ENCODE peak calls at places on chromosomes 6 and 20, in six cellular contexts. One of them, this sample, is unnamed.

GRCh38 chr20:6783752-6784725 is 16.6 kb downstream of the BMP2 start:
- DNase-seq in H54: no peak
- DNase-seq in activated T-cell treated with anti-CD3 and anti-CD28 coated beads, Interleukin-2, amount 50 U/mL, for 72 hours: no peak
- DNase-seq in substantia nigra: no peak
- DNase-seq in SJCRH30: no peak
- DNase-seq in mucosa of descending colon: no peak
- DNase-seq in this sample: no peak

GRCh38 chr6:166005846-166006592 is 161.6 kb downstream of the TBXT start:
- DNase-seq in activated T-cell treated with anti-CD3 and anti-CD28 coated beads, Interleukin-2, amount 50 U/mL, for 72 hours: no peak
- DNase-seq in H54: no peak
- DNase-seq in SJCRH30: peak; percentile 67
- DNase-seq in mucosa of descending colon: no peak
- DNase-seq in substantia nigra: peak; percentile 33
- DNase-seq in this sample: no peak

GRCh38 chr20:1844723-1845523 is 50.3 kb upstream of the SIRPA start:
- DNase-seq in substantia nigra: peak; percentile 25
- DNase-seq in H54: no peak
- DNase-seq in SJCRH30: no peak
- DNase-seq in activated T-cell treated with anti-CD3 and anti-CD28 coated beads, Interleukin-2, amount 50 U/mL, for 72 hours: peak; percentile 73
- DNase-seq in mucosa of descending colon: no peak
- DNase-seq in this sample: peak; percentile 89

GRCh38 chr20:5535211-5535756 is 214.9 kb upstream of the SHLD1 start:
- DNase-seq in H54: no peak
- DNase-seq in SJCRH30: no peak
- DNase-seq in mucosa of descending colon: no peak
- DNase-seq in activated T-cell treated with anti-CD3 and anti-CD28 coated beads, Interleukin-2, amount 50 U/mL, for 72 hours: no peak
- DNase-seq in substantia nigra: no peak
- DNase-seq in this sample: no peak

GRCh38 chr20:15297059-15297875 is 959.9 kb upstream of the FLRT3 start:
- DNase-seq in H54: no peak
- DNase-seq in substantia nigra: no peak
- DNase-seq in mucosa of descending colon: no peak
- DNase-seq in SJCRH30: no peak
- DNase-seq in activated T-cell treated with anti-CD3 and anti-CD28 coated beads, Interleukin-2, amount 50 U/mL, for 72 hours: no peak
- DNase-seq in this sample: no peak

GRCh38 chr6:26065952-26066380 is 21.3 kb upstream of the HFE start:
- DNase-seq in activated T-cell treated with anti-CD3 and anti-CD28 coated beads, Interleukin-2, amount 50 U/mL, for 72 hours: peak; percentile 63
- DNase-seq in mucosa of descending colon: no peak
- DNase-seq in H54: no peak
- DNase-seq in SJCRH30: peak; percentile 78
- DNase-seq in substantia nigra: no peak
- DNase-seq in this sample: peak; percentile 74

GRCh38 chr6:152184573-152185157 is 377.2 kb downstream of the ESR1 start:
- DNase-seq in activated T-cell treated with anti-CD3 and anti-CD28 coated beads, Interleukin-2, amount 50 U/mL, for 72 hours: no peak
- DNase-seq in mucosa of descending colon: no peak
- DNase-seq in substantia nigra: no peak
- DNase-seq in SJCRH30: no peak
- DNase-seq in H54: no peak
- DNase-seq in this sample: no peak

GRCh38 chr6:110493253-110493800 is 16.9 kb upstream of the SLC22A16 start:
- DNase-seq in substantia nigra: no peak
- DNase-seq in H54: no peak
- DNase-seq in mucosa of descending colon: no peak
- DNase-seq in SJCRH30: peak; percentile 59
- DNase-seq in activated T-cell treated with anti-CD3 and anti-CD28 coated beads, Interleukin-2, amount 50 U/mL, for 72 hours: no peak
- DNase-seq in this sample: no peak

GRCh38 chr20:8242066-8242465 is 110.0 kb downstream of the PLCB1 start:
- DNase-seq in mucosa of descending colon: no peak
- DNase-seq in activated T-cell treated with anti-CD3 and anti-CD28 coated beads, Interleukin-2, amount 50 U/mL, for 72 hours: no peak
- DNase-seq in H54: no peak
- DNase-seq in substantia nigra: no peak
- DNase-seq in SJCRH30: no peak
- DNase-seq in this sample: no peak

GRCh38 chr6:71621918-71622519 is 264.3 kb upstream of the RIMS1 start:
- DNase-seq in activated T-cell treated with anti-CD3 and anti-CD28 coated beads, Interleukin-2, amount 50 U/mL, for 72 hours: no peak
- DNase-seq in substantia nigra: no peak
- DNase-seq in H54: no peak
- DNase-seq in mucosa of descending colon: no peak
- DNase-seq in SJCRH30: peak; percentile 49
- DNase-seq in this sample: no peak

GRCh38 chr6:15296735-15297134 is 50.9 kb downstream of the JARID2 start:
- DNase-seq in activated T-cell treated with anti-CD3 and anti-CD28 coated beads, Interleukin-2, amount 50 U/mL, for 72 hours: peak; percentile 34
- DNase-seq in mucosa of descending colon: no peak
- DNase-seq in H54: no peak
- DNase-seq in substantia nigra: no peak
- DNase-seq in SJCRH30: no peak
- DNase-seq in this sample: peak; percentile 40

GRCh38 chr20:10553326-10553984 is 118.3 kb downstream of the SLX4IP start:
- DNase-seq in activated T-cell treated with anti-CD3 and anti-CD28 coated beads, Interleukin-2, amount 50 U/mL, for 72 hours: peak; percentile 50
- DNase-seq in H54: no peak
- DNase-seq in mucosa of descending colon: no peak
- DNase-seq in substantia nigra: peak; percentile 47
- DNase-seq in SJCRH30: peak; percentile 79
- DNase-seq in this sample: peak; percentile 26

GRCh38 chr20:49593441-49594142 is 25.7 kb upstream of the PTGIS start:
- DNase-seq in SJCRH30: no peak
- DNase-seq in activated T-cell treated with anti-CD3 and anti-CD28 coated beads, Interleukin-2, amount 50 U/mL, for 72 hours: peak; percentile 64
- DNase-seq in H54: no peak
- DNase-seq in mucosa of descending colon: no peak
- DNase-seq in substantia nigra: no peak
- DNase-seq in this sample: no peak

GRCh38 chr20:24722586-24722985 is 226.5 kb upstream of the CST7 start:
- DNase-seq in substantia nigra: no peak
- DNase-seq in H54: no peak
- DNase-seq in SJCRH30: no peak
- DNase-seq in mucosa of descending colon: no peak
- DNase-seq in activated T-cell treated with anti-CD3 and anti-CD28 coated beads, Interleukin-2, amount 50 U/mL, for 72 hours: no peak
- DNase-seq in this sample: no peak

GRCh38 chr6:158039571-158040050 is 57.9 kb downstream of the SYNJ2 start:
- DNase-seq in mucosa of descending colon: peak; percentile 58
- DNase-seq in H54: no peak
- DNase-seq in SJCRH30: no peak
- DNase-seq in substantia nigra: peak; percentile 43
- DNase-seq in activated T-cell treated with anti-CD3 and anti-CD28 coated beads, Interleukin-2, amount 50 U/mL, for 72 hours: peak; percentile 56
- DNase-seq in this sample: no peak

GRCh38 chr6:111602481-111603404 is 2.9 kb downstream of the TRAF3IP2 start:
- DNase-seq in mucosa of descending colon: no peak
- DNase-seq in H54: no peak
- DNase-seq in activated T-cell treated with anti-CD3 and anti-CD28 coated beads, Interleukin-2, amount 50 U/mL, for 72 hours: no peak
- DNase-seq in SJCRH30: peak; percentile 53
- DNase-seq in substantia nigra: no peak
- DNase-seq in this sample: no peak

GRCh38 chr6:123997223-123997622 is 193.6 kb downstream of the NKAIN2 start:
- DNase-seq in mucosa of descending colon: no peak
- DNase-seq in H54: no peak
- DNase-seq in SJCRH30: peak; percentile 63
- DNase-seq in activated T-cell treated with anti-CD3 and anti-CD28 coated beads, Interleukin-2, amount 50 U/mL, for 72 hours: no peak
- DNase-seq in substantia nigra: no peak
- DNase-seq in this sample: no peak

GRCh38 chr6:73565767-73566485 is 45.1 kb upstream of the EEF1A1 start:
- DNase-seq in mucosa of descending colon: no peak
- DNase-seq in activated T-cell treated with anti-CD3 and anti-CD28 coated beads, Interleukin-2, amount 50 U/mL, for 72 hours: no peak
- DNase-seq in SJCRH30: peak; percentile 29
- DNase-seq in substantia nigra: no peak
- DNase-seq in H54: peak; percentile 28
- DNase-seq in this sample: no peak

GRCh38 chr20:58697867-58698703 is 5.5 kb downstream of the NPEPL1 start:
- DNase-seq in substantia nigra: no peak
- DNase-seq in activated T-cell treated with anti-CD3 and anti-CD28 coated beads, Interleukin-2, amount 50 U/mL, for 72 hours: no peak
- DNase-seq in H54: no peak
- DNase-seq in SJCRH30: no peak
- DNase-seq in mucosa of descending colon: no peak
- DNase-seq in this sample: no peak

GRCh38 chr20:59077705-59078104 is 35.1 kb upstream of the PRELID3B start:
- DNase-seq in H54: no peak
- DNase-seq in substantia nigra: no peak
- DNase-seq in SJCRH30: no peak
- DNase-seq in activated T-cell treated with anti-CD3 and anti-CD28 coated beads, Interleukin-2, amount 50 U/mL, for 72 hours: no peak
- DNase-seq in mucosa of descending colon: no peak
- DNase-seq in this sample: no peak

GRCh38 chr6:153957409-153957808 is 81.6 kb upstream of the OPRM1 start:
- DNase-seq in H54: no peak
- DNase-seq in mucosa of descending colon: no peak
- DNase-seq in SJCRH30: no peak
- DNase-seq in activated T-cell treated with anti-CD3 and anti-CD28 coated beads, Interleukin-2, amount 50 U/mL, for 72 hours: no peak
- DNase-seq in substantia nigra: no peak
- DNase-seq in this sample: no peak

GRCh38 chr6:168616807-168617756 is 176.1 kb downstream of the SMOC2 start:
- DNase-seq in activated T-cell treated with anti-CD3 and anti-CD28 coated beads, Interleukin-2, amount 50 U/mL, for 72 hours: no peak
- DNase-seq in substantia nigra: peak; percentile 24
- DNase-seq in SJCRH30: no peak
- DNase-seq in H54: no peak
- DNase-seq in mucosa of descending colon: no peak
- DNase-seq in this sample: no peak

GRCh38 chr6:11272491-11273192 is 40.2 kb upstream of the NEDD9 start:
- DNase-seq in H54: no peak
- DNase-seq in mucosa of descending colon: no peak
- DNase-seq in SJCRH30: peak; percentile 22
- DNase-seq in activated T-cell treated with anti-CD3 and anti-CD28 coated beads, Interleukin-2, amount 50 U/mL, for 72 hours: no peak
- DNase-seq in substantia nigra: no peak
- DNase-seq in this sample: no peak

GRCh38 chr20:46702447-46703203 is 6.8 kb upstream of the SLC2A10 start:
- DNase-seq in SJCRH30: peak; percentile 59
- DNase-seq in mucosa of descending colon: no peak
- DNase-seq in H54: no peak
- DNase-seq in substantia nigra: no peak
- DNase-seq in activated T-cell treated with anti-CD3 and anti-CD28 coated beads, Interleukin-2, amount 50 U/mL, for 72 hours: no peak
- DNase-seq in this sample: no peak

GRCh38 chr6:63449714-63450113 is 122.6 kb upstream of the LOC128125822 start:
- DNase-seq in activated T-cell treated with anti-CD3 and anti-CD28 coated beads, Interleukin-2, amount 50 U/mL, for 72 hours: no peak
- DNase-seq in mucosa of descending colon: no peak
- DNase-seq in H54: no peak
- DNase-seq in substantia nigra: no peak
- DNase-seq in SJCRH30: no peak
- DNase-seq in this sample: no peak

GRCh38 chr20:32031007-32031958 is 20.8 kb upstream of the HCK start:
- DNase-seq in mucosa of descending colon: peak; percentile 75
- DNase-seq in activated T-cell treated with anti-CD3 and anti-CD28 coated beads, Interleukin-2, amount 50 U/mL, for 72 hours: peak; percentile 61
- DNase-seq in SJCRH30: peak; percentile 94
- DNase-seq in H54: peak; percentile 92
- DNase-seq in substantia nigra: peak; percentile 52
- DNase-seq in this sample: peak; percentile 64

GRCh38 chr6:43505718-43506117 is 4.4 kb downstream of the LRRC73 start:
- DNase-seq in SJCRH30: peak; percentile 24
- DNase-seq in activated T-cell treated with anti-CD3 and anti-CD28 coated beads, Interleukin-2, amount 50 U/mL, for 72 hours: no peak
- DNase-seq in mucosa of descending colon: no peak
- DNase-seq in H54: no peak
- DNase-seq in substantia nigra: no peak
- DNase-seq in this sample: no peak

GRCh38 chr6:82178084-82178758 is 69.3 kb downstream of the IBTK start:
- DNase-seq in mucosa of descending colon: no peak
- DNase-seq in SJCRH30: peak; percentile 24
- DNase-seq in H54: no peak
- DNase-seq in substantia nigra: no peak
- DNase-seq in activated T-cell treated with anti-CD3 and anti-CD28 coated beads, Interleukin-2, amount 50 U/mL, for 72 hours: no peak
- DNase-seq in this sample: no peak

GRCh38 chr20:56515657-56516381 is 8.7 kb upstream of the FAM209A start:
- DNase-seq in activated T-cell treated with anti-CD3 and anti-CD28 coated beads, Interleukin-2, amount 50 U/mL, for 72 hours: no peak
- DNase-seq in mucosa of descending colon: no peak
- DNase-seq in substantia nigra: no peak
- DNase-seq in H54: no peak
- DNase-seq in SJCRH30: peak; percentile 56
- DNase-seq in this sample: no peak

GRCh38 chr20:9103955-9104354 is 35.1 kb downstream of the PLCB4 start:
- DNase-seq in mucosa of descending colon: no peak
- DNase-seq in activated T-cell treated with anti-CD3 and anti-CD28 coated beads, Interleukin-2, amount 50 U/mL, for 72 hours: no peak
- DNase-seq in SJCRH30: no peak
- DNase-seq in substantia nigra: no peak
- DNase-seq in H54: peak; percentile 7
- DNase-seq in this sample: no peak

GRCh38 chr6:122778961-122779671 is 400 bp upstream of the FABP7 start:
- DNase-seq in mucosa of descending colon: no peak
- DNase-seq in SJCRH30: peak; percentile 21
- DNase-seq in activated T-cell treated with anti-CD3 and anti-CD28 coated beads, Interleukin-2, amount 50 U/mL, for 72 hours: no peak
- DNase-seq in H54: no peak
- DNase-seq in substantia nigra: peak; percentile 10
- DNase-seq in this sample: no peak

GRCh38 chr20:37282558-37282957 is 6.9 kb upstream of the MANBAL start:
- DNase-seq in SJCRH30: no peak
- DNase-seq in H54: no peak
- DNase-seq in substantia nigra: no peak
- DNase-seq in mucosa of descending colon: no peak
- DNase-seq in activated T-cell treated with anti-CD3 and anti-CD28 coated beads, Interleukin-2, amount 50 U/mL, for 72 hours: no peak
- DNase-seq in this sample: no peak

GRCh38 chr6:45998524-45998923 is 17.1 kb downstream of the CLIC5 start:
- DNase-seq in H54: no peak
- DNase-seq in substantia nigra: no peak
- DNase-seq in activated T-cell treated with anti-CD3 and anti-CD28 coated beads, Interleukin-2, amount 50 U/mL, for 72 hours: no peak
- DNase-seq in SJCRH30: peak; percentile 19
- DNase-seq in mucosa of descending colon: no peak
- DNase-seq in this sample: no peak

GRCh38 chr6:155498370-155498769 is 42.7 kb upstream of the NOX3 start:
- DNase-seq in substantia nigra: no peak
- DNase-seq in mucosa of descending colon: no peak
- DNase-seq in activated T-cell treated with anti-CD3 and anti-CD28 coated beads, Interleukin-2, amount 50 U/mL, for 72 hours: no peak
- DNase-seq in H54: no peak
- DNase-seq in SJCRH30: no peak
- DNase-seq in this sample: no peak

GRCh38 chr6:55601120-55601519 is 22.1 kb upstream of the HMGCLL1 start:
- DNase-seq in H54: no peak
- DNase-seq in activated T-cell treated with anti-CD3 and anti-CD28 coated beads, Interleukin-2, amount 50 U/mL, for 72 hours: no peak
- DNase-seq in SJCRH30: no peak
- DNase-seq in mucosa of descending colon: no peak
- DNase-seq in substantia nigra: no peak
- DNase-seq in this sample: no peak

GRCh38 chr6:139277161-139277560 is 14.6 kb downstream of the TXLNB start:
- DNase-seq in mucosa of descending colon: no peak
- DNase-seq in SJCRH30: no peak
- DNase-seq in substantia nigra: no peak
- DNase-seq in H54: no peak
- DNase-seq in activated T-cell treated with anti-CD3 and anti-CD28 coated beads, Interleukin-2, amount 50 U/mL, for 72 hours: no peak
- DNase-seq in this sample: no peak

GRCh38 chr6:28212510-28213212 is 12.4 kb upstream of the ZSCAN9 start:
- DNase-seq in activated T-cell treated with anti-CD3 and anti-CD28 coated beads, Interleukin-2, amount 50 U/mL, for 72 hours: peak; percentile 62
- DNase-seq in SJCRH30: peak; percentile 90
- DNase-seq in mucosa of descending colon: peak; percentile 56
- DNase-seq in substantia nigra: no peak
- DNase-seq in H54: peak; percentile 55
- DNase-seq in this sample: peak; percentile 73

GRCh38 chr6:89536230-89536629 is 102.3 kb downstream of the LYRM2 start:
- DNase-seq in activated T-cell treated with anti-CD3 and anti-CD28 coated beads, Interleukin-2, amount 50 U/mL, for 72 hours: no peak
- DNase-seq in mucosa of descending colon: no peak
- DNase-seq in SJCRH30: peak; percentile 64
- DNase-seq in H54: no peak
- DNase-seq in substantia nigra: no peak
- DNase-seq in this sample: no peak

GRCh38 chr6:7467007-7467897 is 74.2 kb upstream of the DSP start:
- DNase-seq in H54: no peak
- DNase-seq in substantia nigra: no peak
- DNase-seq in SJCRH30: no peak
- DNase-seq in activated T-cell treated with anti-CD3 and anti-CD28 coated beads, Interleukin-2, amount 50 U/mL, for 72 hours: no peak
- DNase-seq in mucosa of descending colon: no peak
- DNase-seq in this sample: no peak